ENCODE peak calls at places on chromosomes 16 and 17, in four cellular contexts. F is tibial artery, C is hepatic stellate cell, P is ovary. H is an unnamed sample.

GRCh38 chr17:17990282-17990681 is 17.6 kb downstream of the DRC3 start:
- DNase-seq in F (no peak), C (no peak), P (no peak), H (no peak)

GRCh38 chr16:75317101-75317522 is 65.7 kb upstream of the BCAR1 start:
- DNase-seq in F (no peak), C (no peak), P (no peak), H (no peak)

GRCh38 chr16:67431805-67432476 is 1.0 kb downstream of the HSD11B2 start:
- DNase-seq in F (no peak), C (no peak), P (no peak), H (no peak)

GRCh38 chr17:75047398-75048098 is 523 bp downstream of the KCTD2 start:
- DNase-seq in F (peak; percentile 73), C (no peak), P (peak; percentile 68), H (no peak)

GRCh38 chr16:53785044-53785443 is 81.1 kb downstream of the FTO start:
- DNase-seq in F (no peak), C (no peak), P (no peak), H (no peak)

GRCh38 chr17:6047966-6048365 is 22.2 kb upstream of the WSCD1 start:
- DNase-seq in F (no peak), C (no peak), P (no peak), H (no peak)

GRCh38 chr17:3026856-3027751 is 36.3 kb downstream of the OR1D5 start:
- DNase-seq in F (peak; percentile 60), C (no peak), P (no peak), H (no peak)

GRCh38 chr17:50918933-50919296 is 52.8 kb upstream of the TOB1 start:
- DNase-seq in F (no peak), C (no peak), P (no peak), H (no peak)

GRCh38 chr17:27264068-27264812 is 29.7 kb upstream of the WSB1 start:
- DNase-seq in F (no peak), C (no peak), P (no peak), H (no peak)

GRCh38 chr16:71443714-71444113 is 1.9 kb upstream of the TLE7 start:
- DNase-seq in F (no peak), C (no peak), P (no peak), H (no peak)

GRCh38 chr16:12425134-12425941 is 378.3 kb downstream of the CPPED1 start:
- DNase-seq in F (no peak), C (no peak), P (no peak), H (no peak)

GRCh38 chr16:31876955-31877828 is 3.6 kb downstream of the ZNF267 start:
- DNase-seq in F (no peak), C (peak; percentile 76), P (no peak), H (no peak)

GRCh38 chr16:68368602-68368944 is 57.8 kb downstream of the PRMT7 start:
- DNase-seq in F (no peak), C (no peak), P (no peak), H (no peak)

GRCh38 chr17:64282753-64283080 is 19.7 kb upstream of the TEX2 start:
- DNase-seq in F (no peak), C (no peak), P (no peak), H (no peak)

GRCh38 chr16:88195021-88195581 is 187.7 kb upstream of the ZNF469 start:
- DNase-seq in F (no peak), C (no peak), P (no peak), H (no peak)

GRCh38 chr16:19294156-19294649 is 8.7 kb downstream of the CLEC19A start:
- DNase-seq in F (peak; percentile 73), C (no peak), P (no peak), H (no peak)

GRCh38 chr17:69540356-69540755 is 125.9 kb downstream of the MAP2K6 start:
- DNase-seq in F (no peak), C (no peak), P (no peak), H (no peak)

GRCh38 chr17:50128441-50129302 is 1.3 kb downstream of the SAMD14 start:
- DNase-seq in F (no peak), C (peak; percentile 66), P (no peak), H (no peak)

GRCh38 chr17:4950757-4951204 is at the start of gene ENO3:
- DNase-seq in F (no peak), C (no peak), P (peak; percentile 72), H (no peak)

GRCh38 chr17:42708588-42708987 is 26.3 kb downstream of the CNTNAP1 start:
- DNase-seq in F (no peak), C (no peak), P (no peak), H (no peak)

H was measured in substantia nigra.